ENCODE peak calls at places on chromosome 21, in nine cellular contexts. E, J, X, R, P, N, S, D and Y are unnamed samples.

GRCh38 chr21:16535100-16535418 is 805.3 kb downstream of the USP25 start:
- DNase-seq in E (no peak), X (peak), J (no peak), N (peak), P (peak), R (no peak), D (peak), S (peak), Y (no peak)

GRCh38 chr21:30234643-30235042 is 18.7 kb upstream of the CLDN8 start:
- DNase-seq in S (peak), N (no peak), J (no peak), X (no peak), D (no peak), P (no peak), E (no peak), R (no peak), Y (no peak)

GRCh38 chr21:33618407-33618806 is 23.1 kb downstream of the CRYZL1 start:
- DNase-seq in E (no peak), N (no peak), J (no peak), R (no peak), S (no peak), P (no peak), X (no peak), D (no peak), Y (no peak)

GRCh38 chr21:27545754-27546349 is 579.0 kb upstream of the ADAMTS5 start:
- DNase-seq in R (no peak), S (no peak), N (no peak), J (no peak), P (no peak), X (no peak), E (no peak), D (no peak), Y (no peak)

GRCh38 chr21:26506951-26507350 is 66.1 kb downstream of the CYYR1 start:
- DNase-seq in X (no peak), D (no peak), S (peak), P (no peak), N (no peak), J (no peak), R (no peak), E (no peak), Y (no peak)

GRCh38 chr21:15976807-15977206 is 247.0 kb downstream of the USP25 start:
- DNase-seq in E (no peak), D (no peak), X (no peak), J (peak), R (peak), P (no peak), N (no peak), S (peak), Y (no peak)

GRCh38 chr21:39860600-39860999 is 6.6 kb upstream of the PCP4 start:
- DNase-seq in E (no peak), N (no peak), S (no peak), D (no peak), R (no peak), X (no peak), P (no peak), J (no peak), Y (no peak)

GRCh38 chr21:33478182-33478581 is 1.6 kb downstream of the TMEM50B start:
- DNase-seq in D (no peak), R (no peak), J (no peak), X (no peak), E (no peak), P (no peak), N (no peak), S (no peak), Y (no peak)

GRCh38 chr21:16088121-16088520 is 358.3 kb downstream of the USP25 start:
- DNase-seq in P (no peak), D (no peak), J (no peak), R (no peak), X (no peak), S (no peak), N (no peak), E (no peak), Y (no peak)

GRCh38 chr21:29800051-29800450 is 139.7 kb downstream of the GRIK1 start:
- DNase-seq in N (no peak), P (no peak), D (no peak), J (no peak), E (no peak), X (no peak), S (no peak), R (no peak), Y (no peak)

GRCh38 chr21:38741976-38742309 is 63.8 kb upstream of the ETS2 start:
- DNase-seq in S (no peak), J (no peak), P (no peak), X (no peak), E (no peak), R (no peak), D (no peak), N (no peak), Y (no peak)

GRCh38 chr21:43195131-43196021 is 26.6 kb downstream of the CRYAA start:
- DNase-seq in D (no peak), E (peak), N (no peak), X (peak), P (peak), S (peak), R (no peak), J (peak), Y (peak)

GRCh38 chr21:33587792-33588484 is 546 bp downstream of the DONSON start:
- DNase-seq in D (no peak), P (peak), R (peak), J (peak), E (peak), N (peak), X (no peak), S (peak), Y (peak)

GRCh38 chr21:24895885-24896734 is 711.2 kb downstream of the MRPL39 start:
- DNase-seq in S (peak), X (no peak), E (no peak), R (no peak), J (no peak), N (peak), P (no peak), D (no peak), Y (no peak)

GRCh38 chr21:8991968-8992621 is 1529.3 kb upstream of the TPTE start:
- DNase-seq in E (no peak), D (no peak), X (no peak), R (no peak), J (no peak), S (peak), N (no peak), P (no peak), Y (no peak)

GRCh38 chr21:28758042-28758882 is 234.4 kb downstream of the LTN1 start:
- DNase-seq in E (no peak), D (no peak), N (no peak), R (no peak), S (no peak), J (no peak), X (no peak), P (no peak), Y (no peak)

GRCh38 chr21:33828083-33828482 is 87.5 kb downstream of the ATP5PO start:
- DNase-seq in S (no peak), E (no peak), X (no peak), P (no peak), N (no peak), D (no peak), R (no peak), J (no peak), Y (no peak)

GRCh38 chr21:38179504-38179900 is 77.3 kb upstream of the KCNJ15 start:
- DNase-seq in J (no peak), N (no peak), S (peak), X (no peak), E (no peak), R (no peak), P (no peak), D (no peak), Y (no peak)

GRCh38 chr21:33899199-33899598 is 16.4 kb downstream of the ATP5PO start:
- DNase-seq in P (no peak), J (no peak), D (no peak), X (no peak), N (no peak), R (no peak), S (peak), E (no peak), Y (no peak)

GRCh38 chr21:22880573-22880972 is 1882.4 kb downstream of the NCAM2 start:
- DNase-seq in S (no peak), D (no peak), X (no peak), E (no peak), J (no peak), N (no peak), R (no peak), P (no peak), Y (no peak)

GRCh38 chr21:20661221-20661620 is 337.0 kb upstream of the NCAM2 start:
- DNase-seq in X (no peak), N (no peak), J (no peak), E (no peak), S (no peak), D (no peak), R (no peak), P (no peak), Y (no peak)

GRCh38 chr21:29056538-29057050 is 16.9 kb downstream of the CCT8 start:
- DNase-seq in P (no peak), J (no peak), E (no peak), S (no peak), N (no peak), R (no peak), D (no peak), X (no peak), Y (no peak)

GRCh38 chr21:34351786-34352241 is 12.0 kb upstream of the KCNE2 start:
- DNase-seq in X (no peak), S (peak), P (peak), D (no peak), J (peak), R (peak), N (peak), E (peak), Y (no peak)

GRCh38 chr21:27734146-27734545 is 767.3 kb upstream of the ADAMTS5 start:
- DNase-seq in N (no peak), P (no peak), X (no peak), D (no peak), E (no peak), J (no peak), R (no peak), S (peak), Y (no peak)

GRCh38 chr21:44389335-44389734 is 35.9 kb downstream of the TRPM2 start:
- DNase-seq in D (no peak), J (no peak), X (no peak), E (no peak), N (no peak), S (no peak), R (no peak), P (no peak), Y (no peak)

GRCh38 chr21:32163386-32163785 is 115.5 kb downstream of the MIS18A start:
- DNase-seq in R (no peak), E (no peak), S (no peak), N (no peak), X (no peak), P (no peak), D (no peak), J (no peak), Y (no peak)

GRCh38 chr21:41142051-41142795 is 25.7 kb upstream of the BACE2 start:
- DNase-seq in D (peak), R (no peak), X (peak), E (no peak), S (peak), P (peak), J (no peak), N (no peak), Y (no peak)
- TF ChIP-seq CTCF in D (no peak), R (no peak), X (no peak), E (no peak), S (no peak), P (no peak), J (no peak), N (no peak), Y (no peak)

DNA sequence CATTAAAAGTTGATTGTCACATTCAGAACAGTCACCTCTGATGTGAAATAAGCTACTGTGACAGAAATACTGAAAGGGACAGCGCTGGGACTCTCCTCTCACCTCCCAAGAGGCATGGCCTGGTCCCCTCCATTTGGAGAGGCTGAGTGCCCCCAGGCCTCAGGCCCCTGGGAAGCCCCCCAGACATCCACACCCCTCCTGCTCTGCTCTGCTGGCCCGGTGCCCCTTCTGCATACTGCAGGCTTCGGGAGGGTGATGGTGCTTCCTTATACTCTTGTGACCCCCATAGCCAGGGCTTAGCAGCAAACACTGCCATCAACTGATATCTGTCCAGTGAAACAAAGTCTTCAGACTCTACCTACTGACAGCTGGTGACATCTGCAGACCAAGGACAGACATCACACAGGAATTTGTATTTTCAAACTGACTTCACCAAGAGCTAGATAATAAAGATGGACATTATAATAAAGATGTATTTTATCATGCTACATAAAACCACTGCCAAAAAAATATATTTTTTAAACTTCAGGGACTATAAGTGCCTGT is 36.9 kb downstream of the C2CD2 start:
- DNase-seq in R (no peak), N (no peak), E (no peak), J (no peak), S (no peak), P (no peak), D (no peak), X (no peak), Y (no peak)
- TF ChIP-seq CTCF in R (no peak), N (no peak), E (no peak), J (no peak), S (no peak), P (no peak), D (no peak), X (no peak), Y (no peak)

GRCh38 chr21:35730325-35730724 is 330.0 kb downstream of the SETD4 start:
- DNase-seq in X (no peak), N (no peak), E (no peak), J (no peak), R (no peak), P (no peak), S (no peak), D (no peak), Y (no peak)
- TF ChIP-seq CTCF in X (no peak), N (no peak), E (peak), J (no peak), R (no peak), P (no peak), S (no peak), D (no peak), Y (no peak)

GRCh38 chr21:36915014-36915700 is 51.3 kb downstream of the HLCS start:
- DNase-seq in R (no peak), P (no peak), S (no peak), D (no peak), J (no peak), X (no peak), N (no peak), E (no peak), Y (peak)

GRCh38 chr21:36916718-36917117 is 49.8 kb downstream of the HLCS start:
- DNase-seq in D (no peak), P (no peak), E (no peak), S (no peak), X (no peak), N (no peak), J (no peak), R (no peak), Y (peak)

GRCh38 chr21:36918291-36918690 is 48.2 kb downstream of the HLCS start:
- DNase-seq in S (no peak), R (no peak), X (no peak), E (no peak), J (no peak), D (no peak), P (no peak), N (no peak), Y (no peak)

GRCh38 chr21:36915701-36916075 is 50.8 kb downstream of the HLCS start:
- DNase-seq in S (no peak), N (no peak), R (no peak), J (no peak), X (no peak), E (no peak), P (no peak), D (no peak), Y (peak)

GRCh38 chr21:36917487-36918158 is 48.8 kb downstream of the HLCS start:
- DNase-seq in N (peak), J (no peak), E (no peak), P (no peak), D (no peak), R (no peak), S (peak), X (no peak), Y (peak)
- TF ChIP-seq CTCF in N (peak), J (peak), E (peak), P (peak), D (peak), R (peak), S (peak), X (no peak), Y (peak)

GRCh38 chr21:18204931-18205330 is 39.7 kb upstream of the CHODL start:
- DNase-seq in D (no peak), E (no peak), R (no peak), S (no peak), X (no peak), N (no peak), P (no peak), J (no peak), Y (no peak)
- TF ChIP-seq CTCF in D (no peak), E (no peak), R (no peak), S (no peak), X (no peak), N (no peak), P (peak), J (no peak), Y (no peak)

GRCh38 chr21:45747233-45747766 is 103.8 kb downstream of the PCBP3 start:
- DNase-seq in N (no peak), R (no peak), J (no peak), S (no peak), X (no peak), E (no peak), D (no peak), P (no peak), Y (peak)

GRCh38 chr21:45747802-45748445 is 104.4 kb downstream of the PCBP3 start:
- DNase-seq in N (no peak), D (no peak), J (no peak), P (no peak), E (no peak), X (no peak), S (peak), R (no peak), Y (peak)

GRCh38 chr21:45748593-45748992 is 105.1 kb downstream of the PCBP3 start:
- DNase-seq in R (no peak), S (no peak), D (no peak), N (no peak), X (peak), P (no peak), E (no peak), J (no peak), Y (peak)

GRCh38 chr21:45741691-45742090 is 98.2 kb downstream of the PCBP3 start:
- DNase-seq in R (no peak), S (no peak), X (no peak), E (no peak), N (no peak), P (no peak), D (no peak), J (no peak), Y (peak)

DNA sequence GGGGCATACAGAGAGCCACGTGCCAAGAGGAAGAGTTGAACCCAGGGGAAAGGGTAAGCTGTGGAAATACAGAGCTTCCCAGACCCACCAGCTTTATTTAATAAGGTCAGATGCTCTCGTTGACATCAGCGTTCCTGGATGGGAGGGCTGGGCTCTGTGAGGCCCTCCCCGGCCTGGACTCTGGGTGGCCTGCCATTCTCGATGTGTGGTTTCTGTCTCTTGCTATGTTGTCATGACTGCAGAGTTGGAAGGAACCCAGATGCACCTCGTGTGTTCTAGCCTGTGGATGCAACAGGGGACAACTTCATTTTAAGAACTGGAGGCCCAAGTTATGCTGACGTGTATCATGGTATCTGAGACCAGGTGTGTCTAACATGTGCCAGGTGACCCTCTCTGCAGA is 101.7 kb downstream of the PCBP3 start:
- DNase-seq in J (no peak), P (no peak), N (no peak), E (no peak), S (no peak), X (no peak), D (no peak), R (no peak), Y (no peak)
- TF ChIP-seq CTCF in J (no peak), P (no peak), N (no peak), E (no peak), S (no peak), X (no peak), D (no peak), R (no peak), Y (no peak)

GRCh38 chr21:36852293-36852692 is 114.2 kb downstream of the HLCS start:
- DNase-seq in D (no peak), P (no peak), J (no peak), N (no peak), E (no peak), R (no peak), X (no peak), S (no peak), Y (no peak)

GRCh38 chr21:36852864-36853263 is 113.6 kb downstream of the HLCS start:
- DNase-seq in X (no peak), P (no peak), S (no peak), D (no peak), E (no peak), R (no peak), J (no peak), N (no peak), Y (no peak)

GRCh38 chr21:36856643-36857042 is 109.8 kb downstream of the HLCS start:
- DNase-seq in N (no peak), P (no peak), D (no peak), J (no peak), E (no peak), X (no peak), S (no peak), R (no peak), Y (no peak)

GRCh38 chr21:36851121-36851520 is 115.3 kb downstream of the HLCS start:
- DNase-seq in X (no peak), N (no peak), D (no peak), S (no peak), P (no peak), R (no peak), E (no peak), J (no peak), Y (no peak)

DNA sequence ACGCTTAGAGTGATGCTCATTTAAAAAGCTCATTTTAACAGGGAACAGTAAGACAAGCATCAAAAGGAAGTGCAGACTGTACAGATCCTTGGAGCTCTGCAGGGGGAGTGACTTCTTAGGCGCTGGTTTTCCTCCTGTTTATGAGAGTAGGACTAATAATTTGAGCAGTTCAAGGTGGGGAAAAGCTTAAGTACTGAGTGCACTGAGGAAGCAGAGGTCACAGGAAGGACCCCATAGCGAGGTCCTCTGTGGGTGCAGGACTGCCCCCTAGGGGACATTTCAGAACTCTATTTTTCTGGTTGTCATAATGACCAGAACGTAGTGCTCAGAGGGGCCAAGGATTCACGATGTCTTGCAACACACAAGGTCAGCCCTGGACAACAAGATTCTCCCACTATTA is 112.1 kb downstream of the HLCS start:
- DNase-seq in J (peak), E (peak), D (no peak), N (no peak), X (no peak), P (peak), S (peak), R (peak), Y (no peak)
- TF ChIP-seq CTCF in J (peak), E (peak), D (no peak), N (no peak), X (peak), P (peak), S (peak), R (peak), Y (peak)

GRCh38 chr21:45767071-45768006 is 123.8 kb downstream of the PCBP3 start:
- DNase-seq in D (no peak), S (peak), N (no peak), X (no peak), R (no peak), J (no peak), E (no peak), P (no peak), Y (no peak)

GRCh38 chr21:45768011-45768740 is 124.7 kb downstream of the PCBP3 start:
- DNase-seq in P (no peak), S (peak), N (no peak), D (no peak), J (no peak), X (no peak), E (no peak), R (no peak), Y (peak)

GRCh38 chr21:45769239-45769758 is 125.8 kb downstream of the PCBP3 start:
- DNase-seq in R (peak), N (no peak), J (no peak), X (no peak), D (no peak), P (no peak), S (no peak), E (no peak), Y (no peak)

GRCh38 chr21:45769896-45770295 is 126.4 kb downstream of the PCBP3 start:
- DNase-seq in J (no peak), E (no peak), X (no peak), N (no peak), S (no peak), D (no peak), P (no peak), R (no peak), Y (no peak)

GRCh38 chr21:45768741-45769049 is 125.2 kb downstream of the PCBP3 start:
- DNase-seq in N (no peak), R (no peak), D (no peak), S (no peak), X (peak), E (no peak), J (no peak), P (no peak), Y (no peak)
- TF ChIP-seq CTCF in N (no peak), R (no peak), D (no peak), S (peak), X (no peak), E (no peak), J (no peak), P (no peak), Y (no peak)

GRCh38 chr21:41768371-41769042 is 1.7 kb upstream of the RIPK4 start:
- DNase-seq in N (peak), S (peak), J (peak), P (no peak), D (no peak), E (no peak), R (peak), X (peak), Y (no peak)
- TF ChIP-seq CTCF in N (no peak), S (peak), J (peak), P (no peak), D (no peak), E (peak), R (peak), X (no peak), Y (peak)